ENCODE peak calls at places on chromosomes 7 and 10, in eight cellular contexts. One of them, this sample, is unnamed.

GRCh38 chr10:22374489-22375126 is 29.3 kb downstream of the SPAG6 start:
- DNase-seq in substantia nigra: no peak
- DNase-seq in GM23338: no peak
- DNase-seq in sigmoid colon: no peak
- DNase-seq in CD8-positive, alpha-beta memory T cell: no peak
- DNase-seq in colonic mucosa: no peak
- DNase-seq in A673: no peak
- DNase-seq in CD4-positive, CD25-positive, alpha-beta regulatory T cell: no peak
- DNase-seq in this sample: no peak

GRCh38 chr10:124701435-124701834 is 42.7 kb downstream of the FAM53B start:
- DNase-seq in GM23338: no peak
- DNase-seq in colonic mucosa: peak
- DNase-seq in substantia nigra: peak
- DNase-seq in CD8-positive, alpha-beta memory T cell: no peak
- DNase-seq in sigmoid colon: peak
- DNase-seq in A673: no peak
- DNase-seq in CD4-positive, CD25-positive, alpha-beta regulatory T cell: no peak
- DNase-seq in this sample: no peak

GRCh38 chr10:121077331-121077730 is 226.2 kb downstream of the WDR11 start:
- DNase-seq in CD8-positive, alpha-beta memory T cell: no peak
- DNase-seq in CD4-positive, CD25-positive, alpha-beta regulatory T cell: no peak
- DNase-seq in colonic mucosa: no peak
- DNase-seq in GM23338: peak
- DNase-seq in substantia nigra: no peak
- DNase-seq in sigmoid colon: no peak
- DNase-seq in A673: peak
- DNase-seq in this sample: no peak

GRCh38 chr7:47698386-47698785 is 116.5 kb upstream of the TNS3 start:
- DNase-seq in colonic mucosa: no peak
- DNase-seq in GM23338: no peak
- DNase-seq in A673: no peak
- DNase-seq in CD4-positive, CD25-positive, alpha-beta regulatory T cell: no peak
- DNase-seq in sigmoid colon: no peak
- DNase-seq in CD8-positive, alpha-beta memory T cell: no peak
- DNase-seq in substantia nigra: no peak
- DNase-seq in this sample: no peak

GRCh38 chr10:71399946-71400345 is 3.2 kb downstream of the CDH23 start:
- DNase-seq in substantia nigra: no peak
- DNase-seq in CD4-positive, CD25-positive, alpha-beta regulatory T cell: no peak
- DNase-seq in colonic mucosa: no peak
- DNase-seq in sigmoid colon: no peak
- DNase-seq in GM23338: no peak
- DNase-seq in CD8-positive, alpha-beta memory T cell: no peak
- DNase-seq in A673: no peak
- DNase-seq in this sample: no peak

GRCh38 chr10:28097633-28098032 is 98.8 kb upstream of the ODAD2 start:
- DNase-seq in GM23338: no peak
- DNase-seq in sigmoid colon: no peak
- DNase-seq in substantia nigra: no peak
- DNase-seq in CD4-positive, CD25-positive, alpha-beta regulatory T cell: no peak
- DNase-seq in A673: no peak
- DNase-seq in CD8-positive, alpha-beta memory T cell: no peak
- DNase-seq in colonic mucosa: no peak
- DNase-seq in this sample: no peak

GRCh38 chr10:29753283-29753682 is 118.5 kb upstream of the SVIL start:
- DNase-seq in CD8-positive, alpha-beta memory T cell: no peak
- DNase-seq in colonic mucosa: no peak
- DNase-seq in GM23338: no peak
- DNase-seq in sigmoid colon: no peak
- DNase-seq in CD4-positive, CD25-positive, alpha-beta regulatory T cell: no peak
- DNase-seq in A673: no peak
- DNase-seq in substantia nigra: no peak
- DNase-seq in this sample: no peak

GRCh38 chr10:73827346-73828089 is 16.1 kb upstream of the NDST2 start:
- DNase-seq in CD8-positive, alpha-beta memory T cell: no peak
- DNase-seq in GM23338: no peak
- DNase-seq in colonic mucosa: no peak
- DNase-seq in sigmoid colon: no peak
- DNase-seq in A673: no peak
- DNase-seq in substantia nigra: no peak
- DNase-seq in CD4-positive, CD25-positive, alpha-beta regulatory T cell: no peak
- DNase-seq in this sample: no peak

GRCh38 chr10:60042262-60042661 is 135.9 kb upstream of the CCDC6 start:
- DNase-seq in sigmoid colon: no peak
- DNase-seq in colonic mucosa: no peak
- DNase-seq in CD4-positive, CD25-positive, alpha-beta regulatory T cell: no peak
- DNase-seq in substantia nigra: no peak
- DNase-seq in CD8-positive, alpha-beta memory T cell: no peak
- DNase-seq in A673: no peak
- DNase-seq in GM23338: no peak
- DNase-seq in this sample: no peak

GRCh38 chr7:151276651-151277590 is 28.4 kb upstream of the SMARCD3 start:
- DNase-seq in CD4-positive, CD25-positive, alpha-beta regulatory T cell: peak
- DNase-seq in GM23338: peak
- DNase-seq in A673: peak
- DNase-seq in colonic mucosa: no peak
- DNase-seq in substantia nigra: peak
- DNase-seq in CD8-positive, alpha-beta memory T cell: peak
- DNase-seq in sigmoid colon: peak
- DNase-seq in this sample: no peak

GRCh38 chr10:63887600-63888396 is 366.6 kb downstream of the REEP3 start:
- DNase-seq in A673: no peak
- DNase-seq in CD8-positive, alpha-beta memory T cell: no peak
- DNase-seq in GM23338: no peak
- DNase-seq in CD4-positive, CD25-positive, alpha-beta regulatory T cell: no peak
- DNase-seq in substantia nigra: no peak
- DNase-seq in sigmoid colon: no peak
- DNase-seq in colonic mucosa: no peak
- DNase-seq in this sample: no peak

GRCh38 chr7:101206665-101207042 is 5.8 kb upstream of the MOGAT3 start:
- DNase-seq in A673: no peak
- DNase-seq in substantia nigra: no peak
- DNase-seq in CD4-positive, CD25-positive, alpha-beta regulatory T cell: no peak
- DNase-seq in sigmoid colon: no peak
- DNase-seq in CD8-positive, alpha-beta memory T cell: no peak
- DNase-seq in colonic mucosa: no peak
- DNase-seq in GM23338: no peak
- DNase-seq in this sample: no peak

GRCh38 chr7:2166625-2167280 is 66.0 kb downstream of the MAD1L1 start:
- DNase-seq in substantia nigra: peak
- DNase-seq in CD4-positive, CD25-positive, alpha-beta regulatory T cell: no peak
- DNase-seq in sigmoid colon: no peak
- DNase-seq in GM23338: no peak
- DNase-seq in A673: no peak
- DNase-seq in colonic mucosa: no peak
- DNase-seq in CD8-positive, alpha-beta memory T cell: no peak
- DNase-seq in this sample: no peak

GRCh38 chr10:52447931-52448353 is 133.9 kb downstream of the DKK1 start:
- DNase-seq in CD8-positive, alpha-beta memory T cell: no peak
- DNase-seq in colonic mucosa: no peak
- DNase-seq in A673: no peak
- DNase-seq in sigmoid colon: no peak
- DNase-seq in CD4-positive, CD25-positive, alpha-beta regulatory T cell: no peak
- DNase-seq in GM23338: no peak
- DNase-seq in substantia nigra: no peak
- DNase-seq in this sample: no peak

GRCh38 chr7:83936056-83936703 is 258.4 kb downstream of the SEMA3A start:
- DNase-seq in A673: peak
- DNase-seq in colonic mucosa: peak
- DNase-seq in GM23338: peak
- DNase-seq in substantia nigra: peak
- DNase-seq in sigmoid colon: peak
- DNase-seq in CD8-positive, alpha-beta memory T cell: no peak
- DNase-seq in CD4-positive, CD25-positive, alpha-beta regulatory T cell: peak
- DNase-seq in this sample: no peak

GRCh38 chr10:97065686-97066679 is 119.8 kb downstream of the SLIT1 start:
- DNase-seq in GM23338: peak
- DNase-seq in colonic mucosa: no peak
- DNase-seq in CD8-positive, alpha-beta memory T cell: peak
- DNase-seq in A673: no peak
- DNase-seq in CD4-positive, CD25-positive, alpha-beta regulatory T cell: no peak
- DNase-seq in sigmoid colon: no peak
- DNase-seq in substantia nigra: no peak
- DNase-seq in this sample: no peak

GRCh38 chr7:38299275-38299931 is 26.0 kb upstream of the TARP start:
- DNase-seq in substantia nigra: no peak
- DNase-seq in GM23338: no peak
- DNase-seq in A673: no peak
- DNase-seq in CD8-positive, alpha-beta memory T cell: no peak
- DNase-seq in colonic mucosa: no peak
- DNase-seq in CD4-positive, CD25-positive, alpha-beta regulatory T cell: no peak
- DNase-seq in sigmoid colon: no peak
- DNase-seq in this sample: no peak

GRCh38 chr10:103835121-103836045 is 20.0 kb downstream of the SH3PXD2A start:
- DNase-seq in A673: no peak
- DNase-seq in GM23338: no peak
- DNase-seq in CD4-positive, CD25-positive, alpha-beta regulatory T cell: no peak
- DNase-seq in colonic mucosa: peak
- DNase-seq in substantia nigra: no peak
- DNase-seq in CD8-positive, alpha-beta memory T cell: no peak
- DNase-seq in sigmoid colon: peak
- DNase-seq in this sample: no peak

GRCh38 chr7:106814887-106815286 is 50.2 kb upstream of the PIK3CG start:
- DNase-seq in CD4-positive, CD25-positive, alpha-beta regulatory T cell: no peak
- DNase-seq in GM23338: no peak
- DNase-seq in sigmoid colon: no peak
- DNase-seq in substantia nigra: no peak
- DNase-seq in CD8-positive, alpha-beta memory T cell: no peak
- DNase-seq in colonic mucosa: no peak
- DNase-seq in A673: no peak
- DNase-seq in this sample: no peak

GRCh38 chr7:94562525-94562924 is 52.9 kb downstream of the CASD1 start:
- DNase-seq in A673: no peak
- DNase-seq in sigmoid colon: no peak
- DNase-seq in GM23338: no peak
- DNase-seq in CD4-positive, CD25-positive, alpha-beta regulatory T cell: no peak
- DNase-seq in CD8-positive, alpha-beta memory T cell: no peak
- DNase-seq in colonic mucosa: no peak
- DNase-seq in substantia nigra: no peak
- DNase-seq in this sample: no peak

GRCh38 chr7:128988372-128988771 is 50.6 kb downstream of the IRF5 start:
- DNase-seq in A673: no peak
- DNase-seq in substantia nigra: no peak
- DNase-seq in colonic mucosa: no peak
- DNase-seq in sigmoid colon: no peak
- DNase-seq in CD4-positive, CD25-positive, alpha-beta regulatory T cell: no peak
- DNase-seq in CD8-positive, alpha-beta memory T cell: no peak
- DNase-seq in GM23338: no peak
- DNase-seq in this sample: no peak

GRCh38 chr10:114389429-114389828 is 14.9 kb downstream of the AFAP1L2 start:
- DNase-seq in A673: no peak
- DNase-seq in GM23338: no peak
- DNase-seq in colonic mucosa: no peak
- DNase-seq in CD4-positive, CD25-positive, alpha-beta regulatory T cell: no peak
- DNase-seq in CD8-positive, alpha-beta memory T cell: no peak
- DNase-seq in substantia nigra: no peak
- DNase-seq in sigmoid colon: peak
- DNase-seq in this sample: no peak

GRCh38 chr7:151115121-151115835 is 29.0 kb downstream of the AGAP3 start:
- DNase-seq in substantia nigra: no peak
- DNase-seq in CD4-positive, CD25-positive, alpha-beta regulatory T cell: no peak
- DNase-seq in GM23338: peak
- DNase-seq in sigmoid colon: no peak
- DNase-seq in colonic mucosa: no peak
- DNase-seq in CD8-positive, alpha-beta memory T cell: no peak
- DNase-seq in A673: peak
- DNase-seq in this sample: no peak

GRCh38 chr7:27116521-27116946 is 14.0 kb downstream of the HOXA4 start:
- DNase-seq in CD8-positive, alpha-beta memory T cell: no peak
- DNase-seq in sigmoid colon: no peak
- DNase-seq in substantia nigra: no peak
- DNase-seq in colonic mucosa: peak
- DNase-seq in GM23338: no peak
- DNase-seq in CD4-positive, CD25-positive, alpha-beta regulatory T cell: no peak
- DNase-seq in A673: no peak
- DNase-seq in this sample: no peak
- H3K27ac ChIP-seq in CD8-positive, alpha-beta memory T cell: no peak
- H3K27ac ChIP-seq in sigmoid colon: peak
- H3K27ac ChIP-seq in substantia nigra: no peak
- H3K27ac ChIP-seq in colonic mucosa: peak
- H3K27ac ChIP-seq in GM23338: no peak
- H3K27ac ChIP-seq in CD4-positive, CD25-positive, alpha-beta regulatory T cell: no peak
- H3K27ac ChIP-seq in A673: no peak
- H3K27ac ChIP-seq in this sample: no peak

DNA sequence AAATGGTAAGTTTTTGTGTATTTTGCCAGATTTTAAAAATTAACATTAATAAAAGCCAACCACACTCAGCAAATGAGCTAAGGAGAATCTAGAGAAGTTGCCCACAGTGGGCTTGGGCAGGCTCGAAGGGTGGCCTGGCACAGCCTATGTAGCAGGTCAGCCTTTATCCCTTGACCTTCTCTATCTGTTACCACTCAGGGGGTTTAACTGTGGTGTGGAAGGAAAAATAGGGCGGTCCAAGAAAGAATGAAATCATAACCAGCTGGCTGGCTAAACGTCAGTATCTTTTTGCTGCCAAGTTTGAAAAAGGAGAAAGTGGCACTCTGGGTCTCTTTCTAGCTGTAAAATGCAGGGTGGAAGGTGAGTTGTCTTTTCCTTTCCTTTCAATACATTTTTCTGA is 130.3 kb upstream of the ASAH2 start:
- DNase-seq in substantia nigra: no peak
- DNase-seq in A673: no peak
- DNase-seq in CD4-positive, CD25-positive, alpha-beta regulatory T cell: no peak
- DNase-seq in sigmoid colon: no peak
- DNase-seq in CD8-positive, alpha-beta memory T cell: no peak
- DNase-seq in colonic mucosa: no peak
- DNase-seq in GM23338: no peak
- DNase-seq in this sample: no peak
- H3K27ac ChIP-seq in substantia nigra: peak
- H3K27ac ChIP-seq in A673: no peak
- H3K27ac ChIP-seq in CD4-positive, CD25-positive, alpha-beta regulatory T cell: no peak
- H3K27ac ChIP-seq in sigmoid colon: no peak
- H3K27ac ChIP-seq in CD8-positive, alpha-beta memory T cell: no peak
- H3K27ac ChIP-seq in colonic mucosa: no peak
- H3K27ac ChIP-seq in GM23338: no peak
- H3K27ac ChIP-seq in this sample: no peak

GRCh38 chr10:24952701-24953349 is 419 bp upstream of the PRTFDC1 start:
- DNase-seq in sigmoid colon: peak
- DNase-seq in A673: peak
- DNase-seq in colonic mucosa: peak
- DNase-seq in CD4-positive, CD25-positive, alpha-beta regulatory T cell: peak
- DNase-seq in GM23338: peak
- DNase-seq in substantia nigra: peak
- DNase-seq in CD8-positive, alpha-beta memory T cell: peak
- DNase-seq in this sample: peak
- H3K27ac ChIP-seq in sigmoid colon: peak
- H3K27ac ChIP-seq in A673: peak
- H3K27ac ChIP-seq in colonic mucosa: peak
- H3K27ac ChIP-seq in CD4-positive, CD25-positive, alpha-beta regulatory T cell: no peak
- H3K27ac ChIP-seq in GM23338: peak
- H3K27ac ChIP-seq in substantia nigra: peak
- H3K27ac ChIP-seq in CD8-positive, alpha-beta memory T cell: peak
- H3K27ac ChIP-seq in this sample: peak

DNA sequence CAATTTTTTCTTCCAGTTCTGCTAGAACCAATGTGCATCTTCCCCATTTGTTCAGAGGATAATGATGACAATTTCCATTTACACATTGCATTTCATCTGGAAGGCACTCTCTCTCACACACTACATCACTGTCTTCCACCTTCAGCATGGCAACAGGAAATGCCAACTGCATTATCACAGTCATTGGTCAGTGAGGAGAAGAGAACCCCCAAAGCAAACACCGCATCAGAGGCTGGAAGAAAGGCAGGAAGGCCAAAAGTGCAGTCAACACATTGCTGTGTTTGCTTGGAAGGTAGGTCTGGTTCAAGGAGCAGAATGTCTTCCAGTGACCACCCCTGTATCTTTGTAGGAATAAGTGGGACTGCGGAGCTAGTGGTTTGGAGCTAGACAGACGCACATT is 192.2 kb upstream of the RHOBTB1 start:
- DNase-seq in sigmoid colon: no peak
- DNase-seq in substantia nigra: no peak
- DNase-seq in CD8-positive, alpha-beta memory T cell: no peak
- DNase-seq in CD4-positive, CD25-positive, alpha-beta regulatory T cell: no peak
- DNase-seq in colonic mucosa: no peak
- DNase-seq in A673: peak
- DNase-seq in GM23338: peak
- DNase-seq in this sample: no peak
- H3K27ac ChIP-seq in sigmoid colon: no peak
- H3K27ac ChIP-seq in substantia nigra: no peak
- H3K27ac ChIP-seq in CD8-positive, alpha-beta memory T cell: no peak
- H3K27ac ChIP-seq in CD4-positive, CD25-positive, alpha-beta regulatory T cell: no peak
- H3K27ac ChIP-seq in colonic mucosa: no peak
- H3K27ac ChIP-seq in A673: no peak
- H3K27ac ChIP-seq in GM23338: peak
- H3K27ac ChIP-seq in this sample: no peak

This sample was measured in effector memory CD4-positive, alpha-beta T cell.